ENCODE peak calls at places on chromosomes 12 and 14, in six cellular contexts. One of them, this sample, is unnamed.

GRCh38 chr12:69836015-69836414 is 11.0 kb downstream of the MYRFL start:
- DNase-seq in body of pancreas: no peak
- DNase-seq in gastrocnemius medialis: no peak
- DNase-seq in spleen: no peak
- DNase-seq in ovary: no peak
- DNase-seq in uterus: no peak
- DNase-seq in this sample: no peak

GRCh38 chr14:50038398-50039119 is 77.8 kb downstream of the VCPKMT start:
- DNase-seq in body of pancreas: peak
- DNase-seq in gastrocnemius medialis: no peak
- DNase-seq in spleen: no peak
- DNase-seq in ovary: no peak
- DNase-seq in uterus: no peak
- DNase-seq in this sample: no peak

GRCh38 chr12:107277850-107278249 is 184.5 kb upstream of the CRY1 start:
- DNase-seq in body of pancreas: no peak
- DNase-seq in gastrocnemius medialis: no peak
- DNase-seq in spleen: no peak
- DNase-seq in ovary: no peak
- DNase-seq in uterus: no peak
- DNase-seq in this sample: no peak

GRCh38 chr14:67421356-67422224 is 9.6 kb upstream of the PLEK2 start:
- DNase-seq in body of pancreas: no peak
- DNase-seq in gastrocnemius medialis: no peak
- DNase-seq in spleen: no peak
- DNase-seq in ovary: no peak
- DNase-seq in uterus: no peak
- DNase-seq in this sample: no peak

GRCh38 chr14:103007555-103007954 is 49.8 kb downstream of the CDC42BPB start:
- DNase-seq in body of pancreas: no peak
- DNase-seq in gastrocnemius medialis: no peak
- DNase-seq in spleen: peak
- DNase-seq in ovary: no peak
- DNase-seq in uterus: no peak
- DNase-seq in this sample: no peak

GRCh38 chr14:95482967-95483842 is 33.2 kb downstream of the SYNE3 start:
- DNase-seq in body of pancreas: peak
- DNase-seq in gastrocnemius medialis: peak
- DNase-seq in spleen: no peak
- DNase-seq in ovary: peak
- DNase-seq in uterus: peak
- DNase-seq in this sample: peak

GRCh38 chr14:39109893-39110715 is 4.0 kb upstream of the GEMIN2 start:
- DNase-seq in body of pancreas: peak
- DNase-seq in gastrocnemius medialis: no peak
- DNase-seq in spleen: no peak
- DNase-seq in ovary: no peak
- DNase-seq in uterus: no peak
- DNase-seq in this sample: peak

GRCh38 chr14:36069535-36069900 is 107.0 kb downstream of the PTCSC3 start:
- DNase-seq in body of pancreas: peak
- DNase-seq in gastrocnemius medialis: no peak
- DNase-seq in spleen: no peak
- DNase-seq in ovary: no peak
- DNase-seq in uterus: no peak
- DNase-seq in this sample: peak

GRCh38 chr14:93078830-93079229 is 36.9 kb downstream of the ITPK1 start:
- DNase-seq in body of pancreas: no peak
- DNase-seq in gastrocnemius medialis: no peak
- DNase-seq in spleen: no peak
- DNase-seq in ovary: no peak
- DNase-seq in uterus: peak
- DNase-seq in this sample: no peak

GRCh38 chr14:29925736-29926135 is 1.9 kb downstream of the PRKD1 start:
- DNase-seq in body of pancreas: no peak
- DNase-seq in gastrocnemius medialis: no peak
- DNase-seq in spleen: no peak
- DNase-seq in ovary: no peak
- DNase-seq in uterus: no peak
- DNase-seq in this sample: no peak

GRCh38 chr14:102363182-102363952 is 626 bp downstream of the TECPR2 start:
- DNase-seq in body of pancreas: peak
- DNase-seq in gastrocnemius medialis: no peak
- DNase-seq in spleen: no peak
- DNase-seq in ovary: no peak
- DNase-seq in uterus: no peak
- DNase-seq in this sample: no peak

GRCh38 chr12:26845057-26845666 is 12.2 kb upstream of the ITPR2 start:
- DNase-seq in body of pancreas: peak
- DNase-seq in gastrocnemius medialis: no peak
- DNase-seq in spleen: no peak
- DNase-seq in ovary: no peak
- DNase-seq in uterus: peak
- DNase-seq in this sample: peak

GRCh38 chr14:102949062-102949800 is 26.8 kb downstream of the AMN start:
- DNase-seq in body of pancreas: no peak
- DNase-seq in gastrocnemius medialis: peak
- DNase-seq in spleen: peak
- DNase-seq in ovary: no peak
- DNase-seq in uterus: no peak
- DNase-seq in this sample: no peak

GRCh38 chr12:104764225-104765073 is 193.6 kb downstream of the SLC41A2 start:
- DNase-seq in body of pancreas: no peak
- DNase-seq in gastrocnemius medialis: no peak
- DNase-seq in spleen: no peak
- DNase-seq in ovary: no peak
- DNase-seq in uterus: no peak
- DNase-seq in this sample: no peak

GRCh38 chr12:79692249-79692619 is 1.5 kb upstream of the PAWR start:
- DNase-seq in body of pancreas: no peak
- DNase-seq in gastrocnemius medialis: no peak
- DNase-seq in spleen: no peak
- DNase-seq in ovary: no peak
- DNase-seq in uterus: no peak
- DNase-seq in this sample: no peak

GRCh38 chr12:51823875-51824565 is 24.5 kb downstream of the FIGNL2 start:
- DNase-seq in body of pancreas: peak
- DNase-seq in gastrocnemius medialis: no peak
- DNase-seq in spleen: no peak
- DNase-seq in ovary: no peak
- DNase-seq in uterus: no peak
- DNase-seq in this sample: peak

GRCh38 chr12:110983811-110984210 is 63.4 kb upstream of the MYL2 start:
- DNase-seq in body of pancreas: no peak
- DNase-seq in gastrocnemius medialis: no peak
- DNase-seq in spleen: no peak
- DNase-seq in ovary: no peak
- DNase-seq in uterus: no peak
- DNase-seq in this sample: no peak

GRCh38 chr12:32233568-32233967 is 126.9 kb downstream of the BICD1 start:
- DNase-seq in body of pancreas: no peak
- DNase-seq in gastrocnemius medialis: no peak
- DNase-seq in spleen: no peak
- DNase-seq in ovary: no peak
- DNase-seq in uterus: no peak
- DNase-seq in this sample: no peak

GRCh38 chr14:53391631-53392030 is 238.5 kb upstream of the DDHD1 start:
- DNase-seq in body of pancreas: no peak
- DNase-seq in gastrocnemius medialis: no peak
- DNase-seq in spleen: no peak
- DNase-seq in ovary: no peak
- DNase-seq in uterus: no peak
- DNase-seq in this sample: no peak

GRCh38 chr12:66232258-66232657 is 43.2 kb downstream of the IRAK3 start:
- DNase-seq in body of pancreas: peak
- DNase-seq in gastrocnemius medialis: no peak
- DNase-seq in spleen: no peak
- DNase-seq in ovary: no peak
- DNase-seq in uterus: no peak
- DNase-seq in this sample: no peak

GRCh38 chr12:44342371-44342770 is 506.5 kb downstream of the TMEM117 start:
- DNase-seq in body of pancreas: no peak
- DNase-seq in gastrocnemius medialis: no peak
- DNase-seq in spleen: no peak
- DNase-seq in ovary: no peak
- DNase-seq in uterus: no peak
- DNase-seq in this sample: no peak

GRCh38 chr12:49950310-49951251 is at the start of gene AQP2:
- DNase-seq in body of pancreas: no peak
- DNase-seq in gastrocnemius medialis: no peak
- DNase-seq in spleen: peak
- DNase-seq in ovary: no peak
- DNase-seq in uterus: no peak
- DNase-seq in this sample: no peak

GRCh38 chr14:59997496-59997895 is 77.6 kb downstream of the LRRC9 start:
- DNase-seq in body of pancreas: no peak
- DNase-seq in gastrocnemius medialis: no peak
- DNase-seq in spleen: no peak
- DNase-seq in ovary: no peak
- DNase-seq in uterus: no peak
- DNase-seq in this sample: no peak

GRCh38 chr12:120856980-120857379 is 47.2 kb downstream of the SPPL3 start:
- DNase-seq in body of pancreas: no peak
- DNase-seq in gastrocnemius medialis: no peak
- DNase-seq in spleen: no peak
- DNase-seq in ovary: no peak
- DNase-seq in uterus: no peak
- DNase-seq in this sample: no peak

GRCh38 chr12:123843912-123844748 is 82.0 kb downstream of the DNAH10 start:
- DNase-seq in body of pancreas: no peak
- DNase-seq in gastrocnemius medialis: no peak
- DNase-seq in spleen: no peak
- DNase-seq in ovary: no peak
- DNase-seq in uterus: no peak
- DNase-seq in this sample: no peak

GRCh38 chr14:23660290-23661226 is 24.4 kb downstream of the DHRS2 start:
- DNase-seq in body of pancreas: no peak
- DNase-seq in gastrocnemius medialis: no peak
- DNase-seq in spleen: peak
- DNase-seq in ovary: peak
- DNase-seq in uterus: no peak
- DNase-seq in this sample: no peak

GRCh38 chr12:101743724-101744472 is 4.6 kb upstream of the SYCP3 start:
- DNase-seq in body of pancreas: no peak
- DNase-seq in gastrocnemius medialis: no peak
- DNase-seq in spleen: peak
- DNase-seq in ovary: no peak
- DNase-seq in uterus: no peak
- DNase-seq in this sample: peak

GRCh38 chr14:45112886-45113772 is 21.2 kb downstream of the FKBP3 start:
- DNase-seq in body of pancreas: no peak
- DNase-seq in gastrocnemius medialis: no peak
- DNase-seq in spleen: no peak
- DNase-seq in ovary: no peak
- DNase-seq in uterus: no peak
- DNase-seq in this sample: no peak

GRCh38 chr12:108313236-108313608 is 25.9 kb downstream of the CMKLR1 start:
- DNase-seq in body of pancreas: no peak
- DNase-seq in gastrocnemius medialis: no peak
- DNase-seq in spleen: no peak
- DNase-seq in ovary: no peak
- DNase-seq in uterus: no peak
- DNase-seq in this sample: no peak

GRCh38 chr14:65206078-65206447 is 103.7 kb upstream of the MAX start:
- DNase-seq in body of pancreas: no peak
- DNase-seq in gastrocnemius medialis: no peak
- DNase-seq in spleen: no peak
- DNase-seq in ovary: no peak
- DNase-seq in uterus: no peak
- DNase-seq in this sample: no peak

GRCh38 chr12:58871557-58871956 is 48.7 kb downstream of the LRIG3 start:
- DNase-seq in body of pancreas: no peak
- DNase-seq in gastrocnemius medialis: no peak
- DNase-seq in spleen: no peak
- DNase-seq in ovary: no peak
- DNase-seq in uterus: no peak
- DNase-seq in this sample: no peak

GRCh38 chr14:69964841-69965240 is 85.6 kb downstream of the SMOC1 start:
- DNase-seq in body of pancreas: no peak
- DNase-seq in gastrocnemius medialis: no peak
- DNase-seq in spleen: no peak
- DNase-seq in ovary: no peak
- DNase-seq in uterus: no peak
- DNase-seq in this sample: no peak
- H3K27ac ChIP-seq in body of pancreas: no peak
- H3K27ac ChIP-seq in gastrocnemius medialis: no peak
- H3K27ac ChIP-seq in spleen: no peak
- H3K27ac ChIP-seq in ovary: no peak
- H3K27ac ChIP-seq in uterus: no peak
- H3K27ac ChIP-seq in this sample: no peak

GRCh38 chr12:40106655-40107054 is 774 bp upstream of the SLC2A13 start:
- DNase-seq in body of pancreas: no peak
- DNase-seq in gastrocnemius medialis: no peak
- DNase-seq in spleen: no peak
- DNase-seq in ovary: no peak
- DNase-seq in uterus: no peak
- DNase-seq in this sample: no peak

GRCh38 chr12:40104461-40105264 is 1.2 kb downstream of the SLC2A13 start:
- DNase-seq in body of pancreas: peak
- DNase-seq in gastrocnemius medialis: no peak
- DNase-seq in spleen: no peak
- DNase-seq in ovary: no peak
- DNase-seq in uterus: no peak
- DNase-seq in this sample: no peak

GRCh38 chr12:40105515-40106201 is at the start of gene SLC2A13:
- DNase-seq in body of pancreas: peak
- DNase-seq in gastrocnemius medialis: peak
- DNase-seq in spleen: peak
- DNase-seq in ovary: peak
- DNase-seq in uterus: peak
- DNase-seq in this sample: peak

GRCh38 chr12:40106202-40106533 is 287 bp upstream of the SLC2A13 start:
- DNase-seq in body of pancreas: no peak
- DNase-seq in gastrocnemius medialis: no peak
- DNase-seq in spleen: no peak
- DNase-seq in ovary: no peak
- DNase-seq in uterus: no peak
- DNase-seq in this sample: no peak

GRCh38 chr12:40105265-40105514 is 691 bp downstream of the SLC2A13 start:
- DNase-seq in body of pancreas: no peak
- DNase-seq in gastrocnemius medialis: no peak
- DNase-seq in spleen: peak
- DNase-seq in ovary: peak
- DNase-seq in uterus: peak
- DNase-seq in this sample: no peak
- TF ChIP-seq POLR2A in body of pancreas: no peak
- TF ChIP-seq POLR2A in gastrocnemius medialis: no peak
- TF ChIP-seq POLR2A in spleen: no peak
- TF ChIP-seq POLR2A in ovary: no peak
- TF ChIP-seq POLR2A in uterus: no peak
- TF ChIP-seq POLR2A in this sample: no peak

GRCh38 chr12:64639466-64639865 is 29.2 kb downstream of the RASSF3 start:
- DNase-seq in body of pancreas: peak
- DNase-seq in gastrocnemius medialis: no peak
- DNase-seq in spleen: no peak
- DNase-seq in ovary: no peak
- DNase-seq in uterus: no peak
- DNase-seq in this sample: no peak
- H3K27ac ChIP-seq in body of pancreas: peak
- H3K27ac ChIP-seq in gastrocnemius medialis: no peak
- H3K27ac ChIP-seq in spleen: peak
- H3K27ac ChIP-seq in ovary: no peak
- H3K27ac ChIP-seq in uterus: no peak
- H3K27ac ChIP-seq in this sample: no peak

GRCh38 chr12:56229819-56230448 is at the start of gene SLC39A5:
- DNase-seq in body of pancreas: peak
- DNase-seq in gastrocnemius medialis: no peak
- DNase-seq in spleen: no peak
- DNase-seq in ovary: no peak
- DNase-seq in uterus: no peak
- DNase-seq in this sample: no peak
- TF ChIP-seq POLR2A in body of pancreas: no peak
- TF ChIP-seq POLR2A in gastrocnemius medialis: no peak
- TF ChIP-seq POLR2A in spleen: no peak
- TF ChIP-seq POLR2A in ovary: no peak
- TF ChIP-seq POLR2A in uterus: no peak
- TF ChIP-seq POLR2A in this sample: no peak

This sample was measured in thyroid gland.